ENCODE peak calls at places on chromosomes 4 and X, in ten cellular contexts. A is breast epithelium, L is ovary, J is tibial nerve, Y is right lobe of liver, U is Peyer's patch, O is stomach, B is thyroid gland, D is GM12878, P is adrenal gland. N is an unnamed sample.

GRCh38 chr4:87118826-87119225 is 101.6 kb downstream of the KLHL8 start:
- DNase-seq in A (no peak), L (no peak), J (no peak), Y (no peak), U (no peak), O (no peak), B (no peak), D (no peak), P (no peak), N (no peak)

GRCh38 chr4:145044341-145044740 is 53.7 kb downstream of the ANAPC10 start:
- DNase-seq in A (no peak), L (no peak), J (no peak), Y (no peak), U (no peak), O (no peak), B (no peak), D (no peak), P (no peak), N (no peak)

GRCh38 chr4:1512081-1512737 is 106.0 kb upstream of the NKX1-1 start:
- DNase-seq in A (no peak), L (no peak), J (no peak), Y (no peak), U (no peak), O (no peak), B (no peak), D (no peak), P (no peak), N (no peak)

GRCh38 chrX:97637289-97637688 is 753.6 kb downstream of the RPA4 start:
- DNase-seq in A (no peak), L (no peak), J (no peak), Y (no peak), U (no peak), O (no peak), B (no peak), D (no peak), P (no peak), N (no peak)

GRCh38 chr4:13102344-13102743 is 381.8 kb downstream of the RAB28 start:
- DNase-seq in A (no peak), L (no peak), J (no peak), Y (no peak), U (no peak), O (no peak), B (no peak), D (no peak), P (no peak), N (no peak)

GRCh38 chr4:78669453-78669852 is 106.7 kb upstream of the BMP2K start:
- DNase-seq in A (no peak), L (no peak), J (no peak), Y (no peak), U (no peak), O (no peak), B (no peak), D (no peak), P (no peak), N (no peak)

GRCh38 chrX:137432609-137433008 is 133.3 kb upstream of the ZIC3 start:
- DNase-seq in A (no peak), L (no peak), J (no peak), Y (no peak), U (no peak), O (no peak), B (no peak), D (no peak), P (no peak), N (no peak)

GRCh38 chr4:56757270-56757746 is 64.2 kb downstream of the SPINK2 start:
- DNase-seq in A (no peak), L (no peak), J (no peak), Y (no peak), U (peak), O (no peak), B (peak), D (no peak), P (peak), N (no peak)

GRCh38 chr4:48127231-48127881 is 6.7 kb downstream of the TXK start:
- DNase-seq in A (no peak), L (no peak), J (no peak), Y (no peak), U (no peak), O (no peak), B (peak), D (no peak), P (no peak), N (no peak)

GRCh38 chr4:102616661-102617060 is 115.5 kb downstream of the NFKB1 start:
- DNase-seq in A (no peak), L (no peak), J (no peak), Y (no peak), U (no peak), O (no peak), B (no peak), D (no peak), P (no peak), N (no peak)

GRCh38 chr4:77022581-77023133 is 53.1 kb downstream of the CCNI start:
- DNase-seq in A (no peak), L (no peak), J (no peak), Y (no peak), U (no peak), O (no peak), B (no peak), D (no peak), P (no peak), N (no peak)

GRCh38 chr4:24771241-24771640 is 24.1 kb upstream of the SOD3 start:
- DNase-seq in A (no peak), L (no peak), J (no peak), Y (no peak), U (no peak), O (no peak), B (no peak), D (no peak), P (no peak), N (peak)

GRCh38 chrX:107979534-107979933 is 2.6 kb downstream of the TEX13B start:
- DNase-seq in A (no peak), L (no peak), J (no peak), Y (no peak), U (no peak), O (no peak), B (no peak), D (no peak), P (no peak), N (no peak)

GRCh38 chrX:85111347-85111746 is 107.7 kb downstream of the APOOL start:
- DNase-seq in A (no peak), L (no peak), J (no peak), Y (no peak), U (no peak), O (no peak), B (no peak), D (no peak), P (peak), N (no peak)

DNA sequence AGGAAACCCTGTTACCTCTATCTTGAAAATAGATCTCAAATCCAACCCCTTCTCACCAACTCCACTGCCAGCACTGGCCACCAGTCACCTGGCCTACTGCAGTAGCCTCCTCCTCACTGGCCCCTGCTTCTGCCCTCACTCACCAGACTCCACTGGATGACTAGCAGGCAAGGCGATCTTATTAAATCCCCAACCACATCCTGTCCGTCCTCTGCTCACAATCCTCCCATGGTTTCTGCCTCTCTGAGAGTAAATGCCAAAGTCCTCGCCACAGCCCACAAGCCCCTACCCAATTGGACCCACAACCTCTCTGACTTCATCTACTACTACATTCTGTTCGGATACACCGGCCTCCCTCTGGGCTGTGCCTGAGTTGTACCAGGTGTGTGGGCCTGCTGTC is 5.4 kb upstream of the PIM2 start:
- DNase-seq in A (no peak), L (no peak), J (no peak), Y (no peak), U (no peak), O (no peak), B (no peak), D (no peak), P (no peak), N (no peak)
- TF ChIP-seq POLR2A in A (no peak), L (no peak), J (no peak), Y (no peak), U (no peak), O (no peak), B (no peak), D (no peak), P (no peak), N (no peak)

GRCh38 chr4:6681191-6681590 is 12.5 kb upstream of the S100P start:
- DNase-seq in A (no peak), L (no peak), J (no peak), Y (no peak), U (no peak), O (no peak), B (no peak), D (no peak), P (no peak), N (no peak)
- TF ChIP-seq CTCF in A (no peak), L (no peak), J (no peak), Y (peak), U (peak), O (no peak), B (no peak), D (peak), P (no peak), N (no peak)

GRCh38 chr4:185810746-185811508 is 1.1 kb downstream of the SORBS2 start:
- DNase-seq in A (no peak), L (no peak), J (no peak), Y (no peak), U (no peak), O (no peak), B (no peak), D (no peak), P (no peak), N (no peak)

GRCh38 chr4:185809517-185810071 is 2.4 kb downstream of the SORBS2 start:
- DNase-seq in A (no peak), L (no peak), J (no peak), Y (no peak), U (no peak), O (no peak), B (no peak), D (no peak), P (no peak), N (no peak)

GRCh38 chr4:185817403-185817818 is 5.4 kb upstream of the SORBS2 start:
- DNase-seq in A (peak), L (no peak), J (no peak), Y (peak), U (no peak), O (peak), B (peak), D (no peak), P (peak), N (no peak)

GRCh38 chr4:185813133-185813532 is 1.1 kb upstream of the SORBS2 start:
- DNase-seq in A (no peak), L (no peak), J (no peak), Y (no peak), U (no peak), O (no peak), B (no peak), D (no peak), P (no peak), N (no peak)

DNA sequence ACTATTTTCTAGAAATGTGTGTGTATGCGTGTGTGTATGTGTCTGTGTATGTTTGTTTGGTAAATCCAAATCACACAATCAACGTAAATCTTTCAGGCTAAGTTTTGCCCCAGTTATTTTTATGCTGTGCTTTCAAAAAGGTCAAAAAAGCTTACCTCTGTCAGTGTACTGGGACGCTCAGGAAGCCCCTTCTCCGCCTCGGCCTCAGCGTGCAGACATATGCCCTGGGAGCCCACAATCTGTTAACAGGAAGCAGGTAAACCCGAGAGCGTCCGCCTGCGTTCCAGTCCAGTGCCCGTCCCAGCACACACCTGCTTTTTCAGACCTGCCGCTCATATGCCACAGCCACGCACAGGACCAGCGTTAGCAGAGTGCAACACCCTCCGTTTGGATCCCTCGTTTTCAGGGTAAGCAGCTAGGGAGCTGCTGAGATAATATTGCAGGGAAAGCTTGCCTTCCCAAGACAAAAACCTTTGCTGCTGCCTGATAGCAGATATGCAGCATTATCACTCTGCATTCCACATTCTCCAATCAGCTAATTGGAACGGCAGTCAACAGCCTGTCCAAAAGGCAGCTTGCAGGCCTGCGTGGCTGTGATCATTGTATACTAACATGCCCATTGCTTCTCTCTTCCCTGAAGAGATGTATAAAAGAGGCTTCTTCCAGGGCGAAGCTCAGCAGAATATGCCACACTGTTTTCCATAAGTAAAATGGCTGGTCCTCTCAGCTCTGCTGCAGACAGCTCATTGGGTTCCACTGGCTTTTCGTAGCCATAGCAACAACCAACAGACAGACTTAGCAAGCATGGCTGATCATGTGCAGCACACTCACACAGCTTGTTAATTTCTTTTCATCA is at the start of gene SORBS2:
- DNase-seq in A (peak), L (peak), J (no peak), Y (peak), U (peak), O (peak), B (peak), D (peak), P (no peak), N (no peak)
- TF ChIP-seq POLR2A in A (no peak), L (no peak), J (no peak), Y (peak), U (no peak), O (no peak), B (peak), D (no peak), P (no peak), N (no peak)

DNA sequence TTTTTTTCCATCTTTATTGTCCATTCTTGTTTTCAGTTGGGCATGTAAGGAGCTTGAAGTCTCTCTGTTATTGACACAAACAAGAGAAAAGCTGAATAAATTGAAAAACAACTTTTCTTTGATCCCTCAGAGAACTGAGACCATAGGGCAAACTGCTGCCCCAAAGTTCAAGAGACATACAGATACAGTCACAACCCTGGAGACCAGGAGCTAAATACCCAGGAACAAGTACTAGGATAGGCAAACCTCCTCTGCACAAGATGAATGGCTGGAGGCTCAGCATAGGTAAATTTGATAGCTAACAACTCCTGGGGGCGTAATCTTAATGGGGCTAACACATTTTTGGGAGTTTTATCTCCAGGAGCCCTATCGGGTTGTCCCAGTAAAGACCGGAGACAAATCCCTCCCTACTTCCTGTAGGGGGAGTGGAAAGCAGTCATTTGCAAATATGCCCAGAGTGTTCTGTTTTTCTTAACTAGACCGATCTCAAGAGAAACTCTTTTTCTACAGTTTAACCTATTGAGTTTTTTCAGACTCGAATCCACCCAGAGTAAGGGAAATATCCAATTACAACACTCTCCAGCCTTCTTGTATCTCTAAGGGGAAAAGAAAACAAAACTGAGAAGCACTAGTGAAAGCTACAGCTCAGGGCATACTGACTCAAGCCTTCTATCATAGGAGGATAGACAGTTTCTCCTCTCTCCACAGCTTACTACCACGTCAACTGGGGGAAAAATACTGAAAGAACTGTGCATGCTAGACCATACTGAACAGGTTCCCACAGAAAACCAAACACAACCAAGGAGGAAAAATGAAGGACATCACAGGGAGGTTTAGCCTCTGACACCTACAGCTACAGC is 23.1 kb downstream of the MAGEA8 start:
- DNase-seq in A (no peak), L (no peak), J (no peak), Y (no peak), U (no peak), O (no peak), B (no peak), D (peak), P (no peak), N (no peak)
- TF ChIP-seq CTCF in A (no peak), L (no peak), J (no peak), Y (no peak), U (peak), O (no peak), B (peak), D (no peak), P (no peak), N (no peak)